ENCODE peak calls at places on chromosomes 7 and 10, in four cellular contexts. X, T, N and H are unnamed samples.

GRCh38 chr7:44288811-44289340 is 36.5 kb downstream of the CAMK2B start:
- DNase-seq in X (peak; percentile 28), T (peak; percentile 22), N (peak; percentile 62), H (no peak)

GRCh38 chr10:95480901-95481491 is 80.2 kb downstream of the SORBS1 start:
- DNase-seq in X (peak; percentile 42), T (no peak), N (no peak), H (no peak)

GRCh38 chr10:43648083-43648391 is 644 bp downstream of the ZNF32 start:
- DNase-seq in X (no peak), T (no peak), N (no peak), H (no peak)

GRCh38 chr10:71584902-71585578 is 134.5 kb downstream of the C10orf105 start:
- DNase-seq in X (no peak), T (no peak), N (no peak), H (no peak)

GRCh38 chr10:11603741-11604140 is 7.7 kb downstream of the USP6NL start:
- DNase-seq in X (no peak), T (no peak), N (no peak), H (no peak)

GRCh38 chr7:105782391-105783063 is 93.9 kb downstream of the ATXN7L1 start:
- DNase-seq in X (no peak), T (no peak), N (peak; percentile 51), H (no peak)

GRCh38 chr7:30348083-30348560 is 63.7 kb downstream of the ZNRF2 start:
- DNase-seq in X (no peak), T (no peak), N (no peak), H (peak; percentile 50)

GRCh38 chr10:21173964-21174669 is 277.0 kb upstream of the NEBL start:
- DNase-seq in X (peak; percentile 65), T (peak; percentile 80), N (peak; percentile 79), H (peak; percentile 83)

GRCh38 chr7:64876792-64877713 is 26.0 kb upstream of the ZNF273 start:
- DNase-seq in X (peak; percentile 27), T (peak; percentile 44), N (peak; percentile 84), H (no peak)

GRCh38 chr10:93193886-93194285 is 120.2 kb downstream of the CYP26A1 start:
- DNase-seq in X (no peak), T (no peak), N (no peak), H (no peak)

GRCh38 chr10:35639651-35640311 is 2.3 kb downstream of the FZD8 start:
- DNase-seq in X (peak; percentile 74), T (peak; percentile 33), N (peak; percentile 79), H (no peak)

GRCh38 chr7:112144284-112145059 is 61.7 kb downstream of the DOCK4 start:
- DNase-seq in X (no peak), T (no peak), N (no peak), H (no peak)

GRCh38 chr7:44748948-44749731 is 493 bp downstream of the ZMIZ2 start:
- DNase-seq in X (no peak), T (no peak), N (no peak), H (no peak)

GRCh38 chr7:83732305-83732704 is 83.4 kb upstream of the SEMA3E start:
- DNase-seq in X (no peak), T (no peak), N (no peak), H (no peak)

GRCh38 chr7:117231047-117231359 is 91.9 kb downstream of the WNT2 start:
- DNase-seq in X (no peak), T (no peak), N (no peak), H (no peak)

GRCh38 chr7:98785929-98786571 is 83.8 kb downstream of the TMEM130 start:
- DNase-seq in X (no peak), T (no peak), N (no peak), H (no peak)

GRCh38 chr7:2785071-2785500 is 59.0 kb downstream of the GNA12 start:
- DNase-seq in X (no peak), T (no peak), N (no peak), H (no peak)

DNA sequence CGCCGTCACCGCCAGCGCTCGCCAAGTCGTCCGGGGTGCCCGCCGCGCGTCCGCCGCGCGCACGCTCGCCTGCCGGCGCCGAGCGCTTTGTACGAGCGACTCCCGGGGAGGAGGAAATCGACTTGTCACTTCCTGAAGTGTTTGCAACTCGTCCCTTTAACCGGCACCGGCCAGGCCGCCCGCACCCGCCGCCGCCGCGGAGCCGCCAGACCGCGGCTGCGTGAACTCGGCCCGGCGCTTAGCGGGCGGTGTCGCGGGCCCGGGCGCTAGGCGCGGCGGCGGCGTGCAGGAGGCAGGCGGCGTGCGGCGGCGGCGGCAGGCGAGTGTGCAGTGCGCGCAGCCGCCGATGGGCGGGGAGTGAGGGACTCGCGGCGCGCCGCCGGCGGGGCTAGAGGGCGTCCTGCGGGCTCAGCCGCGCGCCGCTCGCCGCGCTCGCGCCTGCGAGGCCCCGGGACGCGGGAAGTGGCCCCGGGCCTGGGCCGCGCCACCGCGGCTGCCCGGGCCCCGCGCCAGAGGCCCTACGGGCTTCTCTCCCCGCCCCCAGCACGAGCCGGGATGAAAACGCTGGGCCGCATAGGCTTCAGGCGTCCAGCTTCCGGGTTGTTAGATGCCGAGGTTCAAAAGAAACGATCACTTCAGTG is at the start of gene FAM53B:
- DNase-seq in X (peak; percentile 77), T (peak; percentile 87), N (peak; percentile 96), H (peak; percentile 82)
- TF ChIP-seq CTCF in X (no peak), T (peak; percentile 45), N (no peak), H (no peak)

GRCh38 chr10:27744478-27745379 is 890 bp downstream of the MKX start:
- DNase-seq in X (peak; percentile 44), T (peak; percentile 28), N (peak; percentile 76), H (peak; percentile 39)
- TF ChIP-seq CTCF in X (no peak), T (no peak), N (no peak), H (no peak)

DNA sequence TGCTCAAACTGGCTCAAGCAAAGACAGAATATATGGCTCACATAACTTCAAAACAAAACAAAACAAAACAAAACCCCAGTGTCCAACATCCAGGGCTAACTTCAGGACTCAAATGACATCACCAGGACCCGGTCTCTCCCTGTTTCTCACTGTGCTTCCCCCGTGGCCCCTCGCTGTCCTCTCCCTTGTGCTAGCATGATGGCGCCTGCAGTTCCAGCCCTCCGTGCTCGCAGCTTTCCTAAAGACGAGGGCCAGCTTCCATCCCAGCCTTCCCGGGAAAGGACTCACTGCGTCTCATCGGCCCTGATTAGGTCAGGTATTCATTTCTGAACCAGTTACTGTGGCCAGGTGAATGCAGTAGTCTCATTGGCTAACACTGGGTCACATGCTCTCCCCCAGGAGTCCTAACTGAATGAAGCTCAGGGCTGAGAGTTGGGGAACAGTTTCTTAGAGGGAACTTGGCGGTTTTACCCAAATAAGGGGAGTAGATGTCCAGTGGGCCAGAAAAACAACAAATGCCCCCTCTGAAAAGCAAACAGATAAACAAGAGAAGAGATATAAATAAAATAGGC is 33.0 kb upstream of the CTBP2 start:
- DNase-seq in X (peak; percentile 40), T (no peak), N (peak; percentile 28), H (no peak)
- TF ChIP-seq CTCF in X (no peak), T (no peak), N (no peak), H (no peak)

GRCh38 chr10:125700355-125700911 is 17.5 kb upstream of the TEX36 start:
- DNase-seq in X (no peak), T (no peak), N (no peak), H (no peak)
- TF ChIP-seq CTCF in X (no peak), T (no peak), N (no peak), H (no peak)

GRCh38 chr10:94349327-94349726 is 13.4 kb downstream of the NOC3L start:
- DNase-seq in X (no peak), T (no peak), N (no peak), H (no peak)
- TF ChIP-seq CTCF in X (no peak), T (no peak), N (no peak), H (no peak)

GRCh38 chr7:31664890-31665289 is 22.1 kb upstream of the PPP1R17 start:
- DNase-seq in X (no peak), T (no peak), N (no peak), H (no peak)

DNA sequence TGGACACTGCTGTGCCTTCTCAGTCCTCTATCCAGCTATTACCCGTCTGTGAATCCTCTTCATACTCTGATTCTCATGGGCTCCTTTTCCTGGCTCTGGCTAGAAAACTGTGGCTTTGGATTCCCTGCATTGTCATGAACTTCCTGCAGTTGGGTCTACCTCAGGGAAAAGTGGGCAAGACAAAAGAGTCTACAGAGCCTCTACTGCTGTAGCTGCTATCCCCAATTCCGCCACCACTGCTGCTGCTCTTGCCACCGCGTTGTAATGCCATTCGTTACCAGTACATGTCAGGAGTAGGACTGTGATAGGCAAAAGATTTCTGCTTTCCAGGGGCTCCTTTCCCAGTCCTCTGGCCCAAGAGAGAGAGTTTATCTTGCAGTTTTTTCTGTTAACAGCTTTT is 23.9 kb upstream of the PPP1R17 start:
- DNase-seq in X (peak; percentile 87), T (no peak), N (no peak), H (no peak)
- TF ChIP-seq CTCF in X (peak; percentile 66), T (no peak), N (no peak), H (no peak)

GRCh38 chr7:38476764-38477163 is 154.4 kb downstream of the AMPH start:
- DNase-seq in X (no peak), T (no peak), N (no peak), H (no peak)

GRCh38 chr7:38478404-38478803 is 152.8 kb downstream of the AMPH start:
- DNase-seq in X (no peak), T (no peak), N (no peak), H (no peak)

GRCh38 chr7:38477333-38477732 is 153.8 kb downstream of the AMPH start:
- DNase-seq in X (no peak), T (no peak), N (no peak), H (no peak)

GRCh38 chr7:38482521-38482920 is 148.7 kb downstream of the AMPH start:
- DNase-seq in X (no peak), T (no peak), N (no peak), H (no peak)
- TF ChIP-seq CTCF in X (no peak), T (no peak), N (no peak), H (no peak)

DNA sequence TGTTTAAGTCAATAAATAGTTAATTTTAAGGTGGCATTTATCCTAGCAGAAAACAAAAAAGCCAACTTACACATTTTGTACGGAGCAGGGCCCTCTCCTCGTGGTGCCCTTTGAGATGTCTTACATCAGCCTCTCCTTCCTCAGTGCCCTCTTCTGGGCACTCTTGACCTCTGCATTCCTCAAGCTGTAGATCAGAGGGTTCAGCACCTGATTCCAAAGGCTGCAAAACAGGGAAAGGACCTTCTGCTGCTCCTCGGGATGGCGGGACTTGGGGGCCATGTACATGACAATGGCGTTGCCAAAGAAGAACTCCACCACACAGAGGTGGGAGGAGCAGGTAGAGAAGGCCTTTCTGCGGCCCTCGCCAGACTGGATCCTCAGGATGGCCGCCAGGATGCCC is 4.6 kb upstream of the OR2A14 start:
- DNase-seq in X (no peak), T (no peak), N (no peak), H (no peak)
- TF ChIP-seq CTCF in X (peak; percentile 26), T (no peak), N (no peak), H (no peak)

DNA sequence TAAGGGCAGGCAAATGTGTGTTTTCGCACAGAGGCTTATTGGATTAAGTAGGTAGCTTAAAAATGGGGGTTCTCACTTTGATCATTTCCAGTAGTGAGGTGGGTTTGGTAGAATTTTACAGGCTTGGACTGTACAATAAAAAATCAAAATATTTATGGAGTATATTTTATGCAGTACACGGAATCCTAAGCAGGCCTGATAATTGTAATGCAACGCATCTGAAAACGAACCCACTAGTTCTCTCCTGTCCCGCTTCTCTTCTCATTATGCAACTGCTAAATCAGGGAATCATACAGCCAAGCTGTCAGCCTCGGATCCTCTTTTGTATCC is 377 bp upstream of the POLR1F start:
- DNase-seq in X (no peak), T (no peak), N (no peak), H (no peak)
- TF ChIP-seq CTCF in X (no peak), T (no peak), N (no peak), H (no peak)